ENCODE peak calls at places on chromosomes 6 and 20, in five cellular contexts. Q, V, E, T and K are unnamed samples.
A peak's percentile ranks its signal among the peaks of the same experiment; 100 is the strongest.

GRCh38 chr20:11266571-11266970 is 592.8 kb upstream of the JAG1 start:
- DNase-seq in Q (no peak), V (no peak), E (peak; percentile 7), T (no peak), K (no peak)

GRCh38 chr6:26225848-26226590 is 138.8 kb downstream of the HFE start:
- DNase-seq in Q (no peak), V (no peak), E (no peak), T (no peak), K (no peak)

GRCh38 chr6:35489995-35490791 is 6.7 kb downstream of the TEAD3 start:
- DNase-seq in Q (peak; percentile 93), V (peak; percentile 71), E (peak; percentile 42), T (no peak), K (peak; percentile 62)

GRCh38 chr6:118894425-118895240 is 681 bp downstream of the ASF1A start:
- DNase-seq in Q (peak; percentile 29), V (peak; percentile 81), E (peak; percentile 58), T (peak; percentile 76), K (peak; percentile 71)

GRCh38 chr20:62156592-62157386 is 13.2 kb downstream of the SS18L1 start:
- DNase-seq in Q (no peak), V (peak; percentile 54), E (peak; percentile 39), T (no peak), K (peak; percentile 47)

GRCh38 chr6:154683756-154684523 is 49.3 kb upstream of the SCAF8 start:
- DNase-seq in Q (no peak), V (peak; percentile 50), E (peak; percentile 56), T (no peak), K (peak; percentile 57)

GRCh38 chr6:167235005-167235404 is 56.1 kb upstream of the UNC93A start:
- DNase-seq in Q (no peak), V (no peak), E (no peak), T (no peak), K (no peak)

GRCh38 chr6:70973591-70973990 is 16.7 kb upstream of the B3GAT2 start:
- DNase-seq in Q (no peak), V (no peak), E (no peak), T (no peak), K (no peak)

GRCh38 chr6:44500074-44500473 is 112.6 kb downstream of the CDC5L start:
- DNase-seq in Q (no peak), V (no peak), E (no peak), T (no peak), K (no peak)

GRCh38 chr6:13427838-13428527 is 59.4 kb downstream of the GFOD1 start:
- DNase-seq in Q (no peak), V (no peak), E (no peak), T (no peak), K (no peak)

GRCh38 chr6:145261758-145262157 is 473.6 kb downstream of the EPM2A start:
- DNase-seq in Q (no peak), V (no peak), E (no peak), T (no peak), K (no peak)

GRCh38 chr20:41141153-41141815 is 3.9 kb downstream of the PLCG1 start:
- DNase-seq in Q (no peak), V (peak; percentile 51), E (no peak), T (no peak), K (peak; percentile 45)

GRCh38 chr20:25496968-25497401 is 88.3 kb downstream of the NINL start:
- DNase-seq in Q (no peak), V (no peak), E (no peak), T (no peak), K (no peak)

GRCh38 chr6:169173532-169174268 is 79.9 kb downstream of the THBS2 start:
- DNase-seq in Q (no peak), V (no peak), E (no peak), T (no peak), K (no peak)

DNA sequence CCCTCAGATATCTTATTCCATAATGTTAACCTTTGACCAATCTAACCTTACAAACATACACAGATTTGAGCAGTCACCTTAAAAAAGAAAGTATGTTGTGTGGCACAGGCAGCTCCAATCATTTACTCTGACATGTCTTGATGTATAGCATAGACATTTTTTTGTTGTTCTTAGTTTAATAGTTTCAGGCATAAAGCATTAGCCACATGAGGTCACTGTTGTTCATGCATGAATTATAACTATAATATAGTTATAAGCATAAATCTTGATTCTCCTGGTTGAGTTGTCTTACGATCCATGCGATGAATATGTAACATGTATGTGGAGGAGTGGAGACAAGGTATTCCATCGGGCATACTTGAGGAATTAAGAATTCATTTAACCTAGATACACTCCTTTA is 26.1 kb upstream of the NKAIN2 start:
- DNase-seq in Q (no peak), V (peak; percentile 23), E (peak; percentile 25), T (no peak), K (peak; percentile 36)
- TF ChIP-seq CTCF in Q (no peak), V (peak; percentile 32), E (peak; percentile 13), T (no peak), K (peak; percentile 36)

GRCh38 chr6:161407115-161407514 is 133.3 kb upstream of the AGPAT4 start:
- DNase-seq in Q (no peak), V (no peak), E (peak; percentile 12), T (no peak), K (no peak)
- H3K4me3 ChIP-seq in Q (no peak overlapping the region), V (no peak overlapping the region), E (no peak overlapping the region), T (no peak overlapping the region), K (no peak overlapping the region)

GRCh38 chr6:68876792-68877493 is 241.9 kb downstream of the ADGRB3 start:
- DNase-seq in Q (no peak), V (peak; percentile 32), E (peak; percentile 35), T (no peak), K (peak; percentile 46)
- TF ChIP-seq CTCF in Q (no peak), V (peak; percentile 46), E (peak; percentile 33), T (no peak), K (peak; percentile 48)

DNA sequence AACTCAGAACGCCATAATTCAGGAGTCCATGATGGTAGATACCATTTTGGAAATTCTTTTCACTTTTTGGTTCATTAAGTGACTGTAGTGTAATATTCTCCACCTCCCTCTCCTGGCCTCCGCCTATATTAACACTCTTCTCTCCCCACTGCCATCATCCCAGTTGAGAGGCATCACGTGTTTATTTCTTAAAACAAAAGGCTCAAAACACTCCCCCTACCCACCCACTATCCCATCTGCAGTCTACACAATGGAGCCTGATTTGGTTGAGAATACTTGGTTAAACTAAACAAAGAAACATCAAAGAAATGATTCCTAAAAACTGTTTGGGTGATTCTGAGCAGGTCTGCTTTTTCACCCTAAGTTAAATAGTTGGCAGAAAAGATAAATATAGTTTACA is 5.8 kb downstream of the TFAP2B start:
- DNase-seq in Q (no peak), V (no peak), E (no peak), T (no peak), K (no peak)
- H3K4me3 ChIP-seq in Q (peak overlapping the region; percentile 63), V (no peak overlapping the region), E (no peak overlapping the region), T (peak overlapping the region; percentile 54), K (no peak overlapping the region)

GRCh38 chr6:12288211-12288618 is 1.9 kb upstream of the EDN1 start:
- DNase-seq in Q (peak; percentile 66), V (no peak), E (no peak), T (no peak), K (no peak)

GRCh38 chr6:12288844-12289654 is 1.1 kb upstream of the EDN1 start:
- DNase-seq in Q (peak; percentile 48), V (peak; percentile 80), E (peak; percentile 78), T (no peak), K (peak; percentile 81)

GRCh38 chr6:12290490-12290820 is 294 bp downstream of the EDN1 start:
- DNase-seq in Q (no peak), V (no peak), E (no peak), T (no peak), K (no peak)

GRCh38 chr6:12291083-12291784 is 1.1 kb downstream of the EDN1 start:
- DNase-seq in Q (no peak), V (no peak), E (no peak), T (no peak), K (no peak)

DNA sequence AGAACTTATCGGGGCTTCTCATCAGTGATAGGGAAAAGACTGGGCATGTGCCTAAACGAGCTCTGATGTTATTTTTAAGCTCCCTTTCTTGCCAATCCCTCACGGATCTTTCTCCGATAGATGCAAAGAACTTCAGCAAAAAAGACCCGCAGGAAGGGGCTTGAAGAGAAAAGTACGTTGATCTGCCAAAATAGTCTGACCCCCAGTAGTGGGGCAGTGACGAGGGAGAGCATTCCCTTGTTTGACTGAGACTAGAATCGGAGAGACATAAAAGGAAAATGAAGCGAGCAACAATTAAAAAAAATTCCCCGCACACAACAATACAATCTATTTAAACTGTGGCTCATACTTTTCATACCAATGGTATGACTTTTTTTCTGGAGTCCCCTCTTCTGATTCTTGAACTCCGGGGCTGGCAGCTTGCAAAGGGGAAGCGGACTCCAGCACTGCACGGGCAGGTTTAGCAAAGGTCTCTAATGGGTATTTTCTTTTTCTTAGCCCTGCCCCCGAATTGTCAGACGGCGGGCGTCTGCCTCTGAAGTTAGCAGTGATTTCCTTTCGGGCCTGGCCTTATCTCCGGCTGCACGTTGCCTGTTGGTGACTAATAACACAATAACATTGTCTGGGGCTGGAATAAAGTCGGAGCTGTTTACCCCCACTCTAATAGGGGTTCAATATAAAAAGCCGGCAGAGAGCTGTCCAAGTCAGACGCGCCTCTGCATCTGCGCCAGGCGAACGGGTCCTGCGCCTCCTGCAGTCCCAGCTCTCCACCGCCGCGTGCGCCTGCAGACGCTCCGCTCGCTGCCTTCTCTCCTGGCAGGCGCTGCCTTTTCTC is at the start of gene EDN1:
- DNase-seq in Q (peak; percentile 80), V (peak; percentile 93), E (peak; percentile 93), T (peak; percentile 84), K (peak; percentile 93)
- TF ChIP-seq CTCF in Q (peak; percentile 75), V (peak; percentile 61), E (peak; percentile 67), T (no peak), K (peak; percentile 51)